ENCODE peak calls at places on chromosome 15, in seven cellular contexts. P is WTC11, D is GM12878, J is HEK293T, X is HepG2, U is K562, V is H1. L is an unnamed sample.

GRCh38 chr15:96146711-96147110 is 183.8 kb upstream of the NR2F2 start:
- DNase-seq in U (no peak), X (no peak), V (no peak), D (no peak), P (no peak), J (no peak), L (no peak)

GRCh38 chr15:57054351-57054750 is 135.9 kb downstream of the TCF12 start:
- DNase-seq in J (no peak), D (no peak), V (no peak), U (no peak), P (no peak), X (no peak), L (no peak)

GRCh38 chr15:22786868-22787698 is 639 bp downstream of the NIPA1 start:
- DNase-seq in X (peak; percentile 10), V (no peak), P (peak; percentile 53), U (peak; percentile 70), D (no peak), J (peak; percentile 16), L (no peak)

GRCh38 chr15:29141908-29142747 is 127.5 kb downstream of the NSMCE3 start:
- DNase-seq in X (no peak), P (no peak), J (no peak), D (peak; percentile 21), V (no peak), U (no peak), L (no peak)

GRCh38 chr15:43249699-43250203 is 17.0 kb downstream of the TGM5 start:
- DNase-seq in V (no peak), U (no peak), X (no peak), P (no peak), J (no peak), D (peak; percentile 94), L (no peak)

GRCh38 chr15:92883643-92884458 is 16.3 kb upstream of the CHD2 start:
- DNase-seq in U (no peak), P (no peak), V (no peak), D (no peak), J (no peak), X (no peak), L (no peak)

GRCh38 chr15:96352594-96353377 is 22.3 kb downstream of the NR2F2 start:
- DNase-seq in D (no peak), J (no peak), V (no peak), U (no peak), P (peak; percentile 12), X (no peak), L (no peak)

GRCh38 chr15:66630801-66631351 is 65.1 kb upstream of the LCTL start:
- DNase-seq in X (no peak), J (no peak), P (no peak), U (peak; percentile 72), D (no peak), V (no peak), L (no peak)

GRCh38 chr15:79002631-79003030 is 57.8 kb upstream of the CTSH start:
- DNase-seq in X (no peak), P (no peak), J (no peak), D (no peak), V (no peak), U (no peak), L (no peak)

GRCh38 chr15:37103475-37104071 is 3.2 kb upstream of the MEIS2 start:
- DNase-seq in U (no peak), J (no peak), X (no peak), P (no peak), V (no peak), D (no peak), L (no peak)

GRCh38 chr15:36409819-36410218 is 169.6 kb upstream of the CDIN1 start:
- DNase-seq in V (no peak), X (no peak), J (no peak), P (no peak), D (no peak), U (no peak), L (no peak)

GRCh38 chr15:92773340-92773739 is 117.8 kb upstream of the FAM174B start:
- DNase-seq in U (no peak), P (no peak), X (peak; percentile 5), D (no peak), V (no peak), J (no peak), L (no peak)

GRCh38 chr15:77821188-77821958 is 188.7 kb upstream of the LINGO1 start:
- DNase-seq in J (peak; percentile 80), P (peak; percentile 82), U (peak; percentile 78), X (peak; percentile 24), D (no peak), V (peak; percentile 41), L (peak; percentile 37)

GRCh38 chr15:43531018-43531667 is 13.7 kb downstream of the MAP1A start:
- DNase-seq in J (no peak), V (no peak), U (no peak), X (no peak), D (no peak), P (no peak), L (no peak)

GRCh38 chr15:97692317-97693015 is 268.0 kb upstream of the ARRDC4 start:
- DNase-seq in U (no peak), V (no peak), X (no peak), P (no peak), J (no peak), D (no peak), L (no peak)

GRCh38 chr15:49038382-49038781 is 7.9 kb downstream of the SECISBP2L start:
- DNase-seq in V (no peak), U (no peak), P (no peak), X (no peak), D (no peak), J (no peak), L (no peak)

GRCh38 chr15:56917652-56918045 is 795 bp upstream of the TCF12 start:
- DNase-seq in P (no peak), D (no peak), J (no peak), V (no peak), X (no peak), U (no peak), L (no peak)

GRCh38 chr15:56640127-56640526 is 93.2 kb downstream of the ZNF280D start:
- DNase-seq in P (no peak), V (no peak), J (no peak), D (no peak), U (no peak), X (no peak), L (no peak)

GRCh38 chr15:90812881-90813280 is 55.5 kb upstream of the FURIN start:
- DNase-seq in X (no peak), D (no peak), U (no peak), J (no peak), P (no peak), V (no peak), L (no peak)

GRCh38 chr15:94294556-94294955 is 63.2 kb downstream of the MCTP2 start:
- DNase-seq in P (no peak), V (no peak), X (no peak), D (no peak), J (no peak), U (no peak), L (no peak)

GRCh38 chr15:66622677-66623076 is 56.9 kb upstream of the LCTL start:
- DNase-seq in U (no peak), V (no peak), D (no peak), P (no peak), X (no peak), J (no peak), L (no peak)

GRCh38 chr15:79923515-79924169 is 26.8 kb upstream of the MTHFS start:
- DNase-seq in P (peak; percentile 99), U (peak; percentile 97), J (peak; percentile 99), V (peak; percentile 99), D (peak; percentile 94), X (peak; percentile 93), L (peak; percentile 95)

GRCh38 chr15:94924971-94925593 is 693.7 kb downstream of the MCTP2 start:
- DNase-seq in D (no peak), J (no peak), V (no peak), U (no peak), X (no peak), P (no peak), L (no peak)

GRCh38 chr15:73284073-73284472 is 84.7 kb downstream of the HCN4 start:
- DNase-seq in X (no peak), U (no peak), D (no peak), V (no peak), P (no peak), J (no peak), L (no peak)
- TF ChIP-seq SP1 in X (no peak), U (no peak), D (no peak), V (no peak), P (no peak), J (no peak), L (no peak)

GRCh38 chr15:50181206-50181982 is 602 bp upstream of the SLC27A2 start:
- DNase-seq in U (no peak), J (no peak), V (no peak), D (no peak), P (peak; percentile 33), X (no peak), L (no peak)
- TF ChIP-seq SP1 in U (no peak), J (no peak), V (no peak), D (no peak), P (no peak), X (no peak), L (no peak)

DNA sequence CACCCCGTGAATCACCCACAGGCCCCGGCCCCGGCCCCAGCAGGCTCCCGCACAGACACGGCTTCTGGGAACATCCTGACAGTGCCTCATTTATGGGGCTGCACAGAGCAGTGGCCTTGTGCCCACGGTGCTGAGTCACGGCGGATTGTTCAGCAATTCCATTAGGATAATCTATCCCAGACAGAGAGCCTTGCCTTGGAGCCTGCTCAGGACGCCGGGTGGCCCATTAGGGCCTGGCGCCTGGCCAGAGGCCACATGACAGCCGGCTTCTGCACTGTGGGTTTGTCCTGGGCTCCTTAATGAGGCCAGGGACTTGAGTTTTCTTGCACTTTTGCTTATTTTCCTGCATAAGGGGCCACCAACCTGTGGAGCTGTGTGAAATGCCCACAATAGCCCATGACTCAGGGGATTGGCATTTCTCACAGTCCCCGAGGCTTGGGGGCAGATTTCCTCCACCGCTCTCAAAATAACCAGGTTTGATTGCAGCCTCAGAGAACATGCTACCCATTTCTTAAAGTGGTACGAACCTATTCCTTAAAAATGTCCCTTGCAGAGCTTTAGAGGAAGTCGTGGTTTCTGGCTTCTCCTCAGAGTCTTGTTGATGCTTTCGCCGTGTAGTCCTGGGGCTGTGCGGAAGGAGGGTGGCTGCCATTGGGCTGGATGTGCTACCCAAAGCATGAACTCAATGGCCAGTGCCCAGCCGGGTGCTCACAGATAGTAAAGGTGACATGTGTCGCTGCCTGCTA is 19.0 kb downstream of the SYNM start:
- DNase-seq in X (peak; percentile 83), V (no peak), D (no peak), J (peak; percentile 73), P (no peak), U (peak; percentile 14), L (peak; percentile 86)
- TF ChIP-seq SP1 in X (no peak), V (no peak), D (no peak), J (no peak), P (no peak), U (no peak), L (peak; percentile 81)

DNA sequence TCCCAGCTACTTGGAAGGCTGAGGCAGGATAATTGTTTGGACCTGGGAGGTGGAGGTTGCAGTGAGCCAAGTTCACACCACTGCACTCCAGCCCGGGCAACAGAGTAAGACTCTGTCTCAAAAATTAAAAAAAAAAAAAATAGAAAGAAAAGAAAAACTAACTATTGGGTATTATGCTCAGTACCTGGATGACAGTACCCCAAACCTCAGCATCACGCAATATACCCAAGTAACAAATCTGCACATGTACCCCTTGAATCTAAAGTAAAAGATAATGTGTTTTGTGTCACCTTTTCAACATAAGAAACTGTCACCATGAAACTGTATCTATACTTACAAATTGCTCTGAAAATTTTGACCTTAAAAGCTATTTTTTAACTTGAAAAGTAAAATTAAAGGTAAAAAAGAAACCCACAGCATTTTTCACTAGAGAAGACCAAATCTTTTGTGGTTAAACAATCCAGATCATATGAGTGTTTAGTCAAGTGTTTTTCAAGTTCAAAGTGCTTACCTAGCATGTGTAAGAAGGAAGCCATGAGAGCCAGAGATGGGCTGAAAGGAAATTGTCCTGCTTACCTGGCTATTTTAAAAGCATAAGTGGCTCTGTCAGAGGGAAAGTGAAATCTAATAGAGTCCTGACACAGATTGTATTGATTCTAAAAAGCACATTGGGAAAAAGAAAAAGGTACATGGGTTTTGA is 50.5 kb downstream of the MYO1E start:
- DNase-seq in P (no peak), V (no peak), U (no peak), X (no peak), D (no peak), J (no peak), L (no peak)
- TF ChIP-seq SP1 in P (no peak), V (no peak), U (no peak), X (no peak), D (no peak), J (no peak), L (no peak)

L was measured in HCT116.